ENCODE peak calls at places on chromosome X, in seven cellular contexts. One of them, this sample, is unnamed.

GRCh38 chrX:50198348-50198747 is 2.5 kb downstream of the AKAP4 start:
- DNase-seq in stimulated activated CD4-positive, alpha-beta T cell treated with anti-CD3 and anti-CD28 coated beads, Interleukin-15, amount 100 ng/mL, for 24 hours: no peak
- DNase-seq in body of pancreas: no peak
- DNase-seq in NCI-H1092: no peak
- DNase-seq in osteocyte: no peak
- DNase-seq in Right ventricle myocardium inferior: no peak
- DNase-seq in BJ: no peak
- DNase-seq in this sample: no peak

GRCh38 chrX:139932077-139932900 is 564 bp downstream of the ATP11C start:
- DNase-seq in NCI-H1092: no peak
- DNase-seq in BJ: no peak
- DNase-seq in Right ventricle myocardium inferior: peak
- DNase-seq in body of pancreas: peak
- DNase-seq in stimulated activated CD4-positive, alpha-beta T cell treated with anti-CD3 and anti-CD28 coated beads, Interleukin-15, amount 100 ng/mL, for 24 hours: peak
- DNase-seq in osteocyte: peak
- DNase-seq in this sample: no peak

GRCh38 chrX:1592128-1592862 is 891 bp downstream of the AKAP17A start:
- DNase-seq in body of pancreas: no peak
- DNase-seq in BJ: no peak
- DNase-seq in Right ventricle myocardium inferior: no peak
- DNase-seq in osteocyte: peak
- DNase-seq in NCI-H1092: no peak
- DNase-seq in stimulated activated CD4-positive, alpha-beta T cell treated with anti-CD3 and anti-CD28 coated beads, Interleukin-15, amount 100 ng/mL, for 24 hours: peak
- DNase-seq in this sample: no peak

GRCh38 chrX:118730500-118731247 is 3.3 kb downstream of the IL13RA1 start:
- DNase-seq in BJ: no peak
- DNase-seq in Right ventricle myocardium inferior: no peak
- DNase-seq in stimulated activated CD4-positive, alpha-beta T cell treated with anti-CD3 and anti-CD28 coated beads, Interleukin-15, amount 100 ng/mL, for 24 hours: no peak
- DNase-seq in NCI-H1092: no peak
- DNase-seq in body of pancreas: no peak
- DNase-seq in osteocyte: no peak
- DNase-seq in this sample: no peak

GRCh38 chrX:49291615-49292337 is 11.7 kb upstream of the GAGE10 start:
- DNase-seq in Right ventricle myocardium inferior: no peak
- DNase-seq in BJ: no peak
- DNase-seq in NCI-H1092: no peak
- DNase-seq in body of pancreas: peak
- DNase-seq in stimulated activated CD4-positive, alpha-beta T cell treated with anti-CD3 and anti-CD28 coated beads, Interleukin-15, amount 100 ng/mL, for 24 hours: peak
- DNase-seq in osteocyte: no peak
- DNase-seq in this sample: peak

GRCh38 chrX:42237956-42238355 is 314.6 kb upstream of the CASK start:
- DNase-seq in osteocyte: no peak
- DNase-seq in stimulated activated CD4-positive, alpha-beta T cell treated with anti-CD3 and anti-CD28 coated beads, Interleukin-15, amount 100 ng/mL, for 24 hours: no peak
- DNase-seq in body of pancreas: no peak
- DNase-seq in Right ventricle myocardium inferior: no peak
- DNase-seq in NCI-H1092: no peak
- DNase-seq in BJ: no peak
- DNase-seq in this sample: no peak

GRCh38 chrX:124726881-124727280 is 380.5 kb downstream of the SH2D1A start:
- DNase-seq in BJ: no peak
- DNase-seq in stimulated activated CD4-positive, alpha-beta T cell treated with anti-CD3 and anti-CD28 coated beads, Interleukin-15, amount 100 ng/mL, for 24 hours: no peak
- DNase-seq in NCI-H1092: peak
- DNase-seq in body of pancreas: no peak
- DNase-seq in osteocyte: no peak
- DNase-seq in Right ventricle myocardium inferior: no peak
- DNase-seq in this sample: no peak

GRCh38 chrX:86133761-86134160 is 14.5 kb upstream of the DACH2 start:
- DNase-seq in osteocyte: no peak
- DNase-seq in Right ventricle myocardium inferior: no peak
- DNase-seq in stimulated activated CD4-positive, alpha-beta T cell treated with anti-CD3 and anti-CD28 coated beads, Interleukin-15, amount 100 ng/mL, for 24 hours: no peak
- DNase-seq in body of pancreas: no peak
- DNase-seq in BJ: no peak
- DNase-seq in NCI-H1092: no peak
- DNase-seq in this sample: no peak

GRCh38 chrX:85017721-85018120 is 14.0 kb downstream of the APOOL start:
- DNase-seq in stimulated activated CD4-positive, alpha-beta T cell treated with anti-CD3 and anti-CD28 coated beads, Interleukin-15, amount 100 ng/mL, for 24 hours: no peak
- DNase-seq in body of pancreas: no peak
- DNase-seq in NCI-H1092: no peak
- DNase-seq in BJ: no peak
- DNase-seq in Right ventricle myocardium inferior: no peak
- DNase-seq in osteocyte: no peak
- DNase-seq in this sample: no peak

GRCh38 chrX:46791927-46792825 is 33.3 kb upstream of the SLC9A7 start:
- DNase-seq in stimulated activated CD4-positive, alpha-beta T cell treated with anti-CD3 and anti-CD28 coated beads, Interleukin-15, amount 100 ng/mL, for 24 hours: peak
- DNase-seq in BJ: peak
- DNase-seq in osteocyte: no peak
- DNase-seq in body of pancreas: peak
- DNase-seq in NCI-H1092: no peak
- DNase-seq in Right ventricle myocardium inferior: no peak
- DNase-seq in this sample: no peak

GRCh38 chrX:18098704-18099103 is 122.0 kb downstream of the BEND2 start:
- DNase-seq in body of pancreas: no peak
- DNase-seq in osteocyte: no peak
- DNase-seq in Right ventricle myocardium inferior: peak
- DNase-seq in stimulated activated CD4-positive, alpha-beta T cell treated with anti-CD3 and anti-CD28 coated beads, Interleukin-15, amount 100 ng/mL, for 24 hours: no peak
- DNase-seq in NCI-H1092: no peak
- DNase-seq in BJ: no peak
- DNase-seq in this sample: no peak

GRCh38 chrX:134460005-134460860 is at the start of gene HPRT1:
- DNase-seq in Right ventricle myocardium inferior: peak
- DNase-seq in stimulated activated CD4-positive, alpha-beta T cell treated with anti-CD3 and anti-CD28 coated beads, Interleukin-15, amount 100 ng/mL, for 24 hours: peak
- DNase-seq in body of pancreas: peak
- DNase-seq in BJ: no peak
- DNase-seq in osteocyte: peak
- DNase-seq in NCI-H1092: peak
- DNase-seq in this sample: peak

GRCh38 chrX:150506486-150506885 is 61.9 kb upstream of the MTM1 start:
- DNase-seq in osteocyte: no peak
- DNase-seq in Right ventricle myocardium inferior: no peak
- DNase-seq in stimulated activated CD4-positive, alpha-beta T cell treated with anti-CD3 and anti-CD28 coated beads, Interleukin-15, amount 100 ng/mL, for 24 hours: no peak
- DNase-seq in NCI-H1092: no peak
- DNase-seq in BJ: no peak
- DNase-seq in body of pancreas: peak
- DNase-seq in this sample: no peak

GRCh38 chrX:122441451-122441850 is 742.6 kb upstream of the GRIA3 start:
- DNase-seq in stimulated activated CD4-positive, alpha-beta T cell treated with anti-CD3 and anti-CD28 coated beads, Interleukin-15, amount 100 ng/mL, for 24 hours: no peak
- DNase-seq in NCI-H1092: no peak
- DNase-seq in osteocyte: no peak
- DNase-seq in BJ: no peak
- DNase-seq in Right ventricle myocardium inferior: no peak
- DNase-seq in body of pancreas: no peak
- DNase-seq in this sample: no peak

GRCh38 chrX:75335127-75335458 is 61.2 kb downstream of the UPRT start:
- DNase-seq in stimulated activated CD4-positive, alpha-beta T cell treated with anti-CD3 and anti-CD28 coated beads, Interleukin-15, amount 100 ng/mL, for 24 hours: no peak
- DNase-seq in NCI-H1092: no peak
- DNase-seq in BJ: no peak
- DNase-seq in osteocyte: no peak
- DNase-seq in body of pancreas: no peak
- DNase-seq in Right ventricle myocardium inferior: no peak
- DNase-seq in this sample: no peak

GRCh38 chrX:107537815-107538214 is 88.4 kb downstream of the FRMPD3 start:
- DNase-seq in osteocyte: no peak
- DNase-seq in Right ventricle myocardium inferior: no peak
- DNase-seq in BJ: no peak
- DNase-seq in NCI-H1092: no peak
- DNase-seq in body of pancreas: peak
- DNase-seq in stimulated activated CD4-positive, alpha-beta T cell treated with anti-CD3 and anti-CD28 coated beads, Interleukin-15, amount 100 ng/mL, for 24 hours: peak
- DNase-seq in this sample: no peak

GRCh38 chrX:130190801-130191200 is 19.0 kb downstream of the RAB33A start:
- DNase-seq in stimulated activated CD4-positive, alpha-beta T cell treated with anti-CD3 and anti-CD28 coated beads, Interleukin-15, amount 100 ng/mL, for 24 hours: no peak
- DNase-seq in body of pancreas: no peak
- DNase-seq in osteocyte: no peak
- DNase-seq in NCI-H1092: no peak
- DNase-seq in Right ventricle myocardium inferior: no peak
- DNase-seq in BJ: no peak
- DNase-seq in this sample: no peak